ENCODE peak calls at places on chromosomes 12 and 14, in five cellular contexts. E is cardiac muscle cell; T is PC-3; K is tibial artery; X is CD8-positive, alpha-beta memory T cell. I is an unnamed sample. For H3K36me3 and H3K27me3, the result is how much of the 10 kb centered on the place peaks cover.

GRCh38 chr12:82555699-82556098 is 131.0 kb upstream of the TMTC2 start:
- DNase-seq in E (peak), T (peak), K (no peak), X (no peak), I (no peak)

GRCh38 chr14:37195327-37195726 is 2.4 kb upstream of the MIPOL1 start:
- DNase-seq in E (no peak), T (peak), K (no peak), X (no peak), I (no peak)

GRCh38 chr12:111102062-111102735 is 181.8 kb upstream of the MYL2 start:
- DNase-seq in E (no peak), T (no peak), K (no peak), X (no peak), I (no peak)

GRCh38 chr12:45670339-45671065 is 59.0 kb upstream of the ARID2 start:
- DNase-seq in E (peak), T (no peak), K (no peak), X (no peak), I (no peak)

GRCh38 chr14:103872492-103873113 is 25.2 kb upstream of the PPP1R13B start:
- DNase-seq in E (no peak), T (no peak), K (no peak), X (no peak), I (no peak)

GRCh38 chr12:50948798-50949197 is 3.5 kb upstream of the HIGD1C start:
- DNase-seq in E (no peak), T (no peak), K (no peak), X (no peak), I (no peak)

GRCh38 chr12:6373022-6373787 is 2.2 kb downstream of the SCNN1A start:
- DNase-seq in E (no peak), T (no peak), K (no peak), X (no peak), I (no peak)

GRCh38 chr14:81269100-81269978 is 48.6 kb upstream of the GTF2A1 start:
- DNase-seq in E (peak), T (peak), K (no peak), X (no peak), I (no peak)

GRCh38 chr14:51430600-51430999 is 190.6 kb downstream of the TMX1 start:
- DNase-seq in E (peak), T (no peak), K (no peak), X (no peak), I (no peak)

GRCh38 chr12:18955594-18955993 is 173.9 kb upstream of the PLEKHA5 start:
- DNase-seq in E (no peak), T (peak), K (no peak), X (no peak), I (no peak)

GRCh38 chr12:108310489-108310888 is 28.6 kb downstream of the CMKLR1 start:
- DNase-seq in E (peak), T (no peak), K (no peak), X (no peak), I (no peak)

GRCh38 chr14:104725772-104726548 is 1.9 kb downstream of the ADSS1 start:
- DNase-seq in E (no peak), T (no peak), K (no peak), X (no peak), I (no peak)

GRCh38 chr12:64627781-64628180 is 17.5 kb downstream of the RASSF3 start:
- DNase-seq in E (peak), T (no peak), K (no peak), X (no peak), I (no peak)

GRCh38 chr12:128930591-128930990 is 77.3 kb downstream of the GLT1D1 start:
- DNase-seq in E (no peak), T (no peak), K (no peak), X (no peak), I (no peak)

GRCh38 chr12:96350982-96351381 is 49.3 kb downstream of the CDK17 start:
- DNase-seq in E (no peak), T (no peak), K (no peak), X (no peak), I (no peak)

GRCh38 chr12:61993734-61994345 is 266.4 kb upstream of the USP15 start:
- DNase-seq in E (peak), T (peak), K (no peak), X (no peak), I (no peak)

GRCh38 chr14:35339761-35340406 is 47.7 kb downstream of the PSMA6 start:
- DNase-seq in E (no peak), T (no peak), K (no peak), X (no peak), I (no peak)

GRCh38 chr14:65972891-65973290 is 513.3 kb upstream of the CCDC196 start:
- DNase-seq in E (peak), T (no peak), K (no peak), X (no peak), I (no peak)

GRCh38 chr12:69329669-69330428 is 18.3 kb upstream of the LYZ start:
- DNase-seq in E (no peak), T (peak), K (no peak), X (no peak), I (no peak)

GRCh38 chr14:75234173-75234855 is 44.3 kb upstream of the FOS start:
- DNase-seq in E (peak), T (peak), K (peak), X (no peak), I (peak)

GRCh38 chr14:19878029-19878642 is 3.2 kb downstream of the OR4K2 start:
- DNase-seq in E (no peak), T (peak), K (no peak), X (no peak), I (no peak)

GRCh38 chr14:42664185-42664584 is 1057.5 kb downstream of the LRFN5 start:
- DNase-seq in E (no peak), T (no peak), K (no peak), X (no peak), I (no peak)

GRCh38 chr14:104436047-104436531 is 143.5 kb upstream of the C14orf180 start:
- DNase-seq in E (peak), T (no peak), K (peak), X (no peak), I (peak)

GRCh38 chr14:71143391-71144290 is 236.4 kb downstream of the PCNX1 start:
- DNase-seq in E (peak), T (peak), K (no peak), X (no peak), I (no peak)

GRCh38 chr12:30578426-30578825 is 117.2 kb downstream of the IPO8 start:
- DNase-seq in E (no peak), T (no peak), K (no peak), X (no peak), I (no peak)

GRCh38 chr12:50936821-50937220 is 15.5 kb upstream of the HIGD1C start:
- DNase-seq in E (no peak), T (no peak), K (no peak), X (no peak), I (no peak)

GRCh38 chr14:33682746-33683145 is 268.1 kb downstream of the EGLN3 start:
- DNase-seq in E (peak), T (no peak), K (peak), X (no peak), I (no peak)

GRCh38 chr14:70665448-70666363 is 24.0 kb downstream of the TTC9 start:
- DNase-seq in E (no peak), T (peak), K (no peak), X (no peak), I (peak)

GRCh38 chr14:97604731-97605130 is 807.5 kb downstream of the VRK1 start:
- DNase-seq in E (no peak), T (no peak), K (no peak), X (no peak), I (no peak)

GRCh38 chr12:65960820-65961691 is 136.8 kb downstream of the HMGA2 start:
- DNase-seq in E (no peak), T (no peak), K (no peak), X (no peak), I (no peak)

GRCh38 chr14:103657466-103657865 is 28.5 kb downstream of the KLC1 start:
- DNase-seq in E (peak), T (no peak), K (no peak), X (no peak), I (no peak)

GRCh38 chr14:23071244-23071974 is 14.1 kb upstream of the CDH24 start:
- DNase-seq in E (peak), T (peak), K (peak), X (peak), I (peak)

GRCh38 chr14:31414190-31414833 is 6.0 kb downstream of the HEATR5A start:
- DNase-seq in E (peak), T (peak), K (no peak), X (no peak), I (no peak)

GRCh38 chr14:94110552-94111181 is at the start of gene IFI27:
- DNase-seq in E (peak), T (peak), K (no peak), X (no peak), I (no peak)

GRCh38 chr12:69405466-69405865 is 45.9 kb downstream of the YEATS4 start:
- DNase-seq in E (peak), T (peak), K (peak), X (no peak), I (no peak)

GRCh38 chr12:95385246-95385645 is 88.7 kb upstream of the METAP2 start:
- DNase-seq in E (peak), T (no peak), K (no peak), X (no peak), I (no peak)

GRCh38 chr12:27973487-27973890 is 956 bp upstream of the PTHLH start:
- DNase-seq in E (peak), T (peak), K (no peak), X (no peak), I (no peak)

DNA sequence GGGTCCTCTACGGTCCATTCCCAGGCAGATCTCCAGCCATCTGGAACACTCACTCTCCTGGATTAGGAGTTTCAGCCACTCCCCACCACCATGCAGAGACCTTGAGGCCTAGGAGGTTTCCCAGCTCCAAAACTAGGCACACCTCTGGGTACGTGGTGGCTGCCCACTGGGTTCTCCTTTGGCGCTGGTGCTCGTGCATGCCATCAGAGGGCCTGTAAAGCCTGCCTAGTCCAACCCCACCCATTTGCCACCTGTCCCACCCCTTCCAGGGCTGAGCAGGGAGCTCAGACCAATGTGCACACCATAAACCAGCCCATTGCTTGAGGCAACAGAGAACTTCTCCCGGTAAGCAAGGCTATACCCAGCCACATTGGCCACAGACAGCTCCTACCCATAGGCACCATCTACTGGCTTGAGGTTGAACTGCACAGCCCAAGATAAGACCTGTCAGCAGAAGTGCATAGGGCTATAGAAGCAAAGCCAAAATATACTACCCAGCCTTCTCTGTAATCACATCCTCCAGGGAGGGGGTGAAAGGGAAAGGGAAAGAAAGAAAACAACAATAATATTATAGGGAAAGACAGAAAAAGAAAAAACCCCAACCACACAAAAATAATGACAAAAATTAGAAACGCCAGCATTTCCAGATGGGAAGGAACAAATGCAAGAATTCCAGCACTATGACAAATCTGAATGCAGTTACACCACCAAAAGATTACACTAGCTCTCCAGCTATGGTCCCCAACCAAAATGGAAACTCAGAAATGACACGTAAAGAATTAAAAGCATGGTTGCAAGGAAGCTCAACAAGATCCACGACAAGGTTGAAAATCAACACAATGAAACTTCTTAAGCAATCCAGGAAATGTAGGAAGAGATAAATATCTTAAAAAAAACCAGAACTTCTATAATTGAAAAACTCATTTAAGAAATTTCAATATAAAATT is 111.9 kb upstream of the CCDC175 start:
- DNase-seq in E (peak), T (peak), K (peak), X (no peak), I (no peak)
- H3K27ac ChIP-seq in E (no peak), T (no peak), K (no peak), X (no peak), I (no peak)

GRCh38 chr12:99476956-99477355 is 170.6 kb upstream of the GARIN6 start:
- DNase-seq in E (no peak), T (no peak), K (no peak), X (no peak), I (no peak)

DNA sequence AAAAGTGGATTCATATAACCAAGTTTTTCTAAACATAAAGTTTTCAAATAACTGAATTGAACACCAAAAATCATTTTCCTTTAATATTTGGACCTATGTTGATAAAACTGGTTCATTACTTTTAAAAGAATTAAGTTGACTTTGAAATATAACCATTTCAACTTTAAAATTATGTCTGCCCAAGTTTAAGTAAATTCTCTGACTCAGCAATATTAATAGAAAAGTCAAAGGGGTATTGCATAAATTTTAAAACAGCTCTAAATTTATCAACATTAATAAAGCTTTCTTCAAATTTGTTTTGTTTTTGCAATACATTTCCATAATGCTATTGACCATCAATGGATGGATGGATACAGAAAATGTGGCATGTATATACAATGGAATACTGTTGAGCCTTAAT is 168.4 kb upstream of the GARIN6 start:
- DNase-seq in E (no peak), T (no peak), K (no peak), X (no peak), I (no peak)
- H3K36me3 ChIP-seq in E (under half), T (under half), K (under half), X (under half), I (under half)

GRCh38 chr12:1843641-1844005 is 23.3 kb downstream of the LRTM2 start:
- DNase-seq in E (no peak), T (no peak), K (no peak), X (no peak), I (peak)
- H3K27me3 ChIP-seq in E (under half), T (under half), K (under half), X (under half), I (under half)

GRCh38 chr12:12604790-12605189 is 6.9 kb upstream of the CREBL2 start:
- DNase-seq in E (no peak), T (no peak), K (no peak), X (no peak), I (no peak)

GRCh38 chr12:12608557-12608957 is 3.1 kb upstream of the CREBL2 start:
- DNase-seq in E (peak), T (peak), K (no peak), X (no peak), I (no peak)

GRCh38 chr12:12609692-12610091 is 2.0 kb upstream of the CREBL2 start:
- DNase-seq in E (no peak), T (no peak), K (no peak), X (no peak), I (no peak)

GRCh38 chr12:12610711-12611110 is 965 bp upstream of the CREBL2 start:
- DNase-seq in E (no peak), T (no peak), K (no peak), X (no peak), I (no peak)

DNA sequence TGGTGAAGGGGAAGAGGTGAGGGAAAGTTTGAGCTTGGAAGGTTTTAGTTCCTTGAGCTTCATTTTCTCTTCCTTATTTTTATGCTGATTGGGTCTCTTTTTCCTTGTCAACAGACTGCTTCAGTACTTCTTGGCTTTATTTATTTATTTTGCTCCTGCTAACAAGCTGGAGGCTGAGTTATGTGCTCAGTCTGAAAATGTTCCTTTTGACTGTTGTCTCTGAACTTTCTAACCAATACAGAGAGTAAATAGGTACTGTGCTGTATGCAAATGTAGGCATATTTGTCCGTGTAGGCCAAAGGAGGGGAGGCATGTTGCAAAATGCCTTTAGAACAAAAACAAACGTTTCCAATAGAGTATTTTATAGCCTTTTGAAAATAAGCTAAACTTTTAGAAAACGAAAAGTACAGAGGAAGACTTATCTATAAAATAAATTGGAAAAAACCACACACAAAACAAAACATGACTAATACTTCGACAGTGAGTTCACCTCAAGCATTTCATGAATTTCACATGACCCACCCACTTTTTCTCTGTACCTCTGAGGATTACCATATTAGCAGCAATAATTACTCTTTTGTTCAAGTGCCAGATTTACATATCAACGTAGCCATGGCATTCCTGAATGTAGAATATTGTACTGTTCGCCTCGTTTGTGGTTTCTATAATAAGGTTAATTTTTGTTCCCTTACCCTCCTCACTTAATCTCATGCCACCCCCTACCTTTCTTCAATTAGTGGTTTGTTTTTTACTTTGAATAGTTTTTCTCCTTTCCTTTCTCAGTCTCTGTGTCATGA is 4.7 kb upstream of the CREBL2 start:
- DNase-seq in E (peak), T (peak), K (no peak), X (no peak), I (no peak)
- H3K27ac ChIP-seq in E (no peak), T (peak), K (no peak), X (no peak), I (peak)

DNA sequence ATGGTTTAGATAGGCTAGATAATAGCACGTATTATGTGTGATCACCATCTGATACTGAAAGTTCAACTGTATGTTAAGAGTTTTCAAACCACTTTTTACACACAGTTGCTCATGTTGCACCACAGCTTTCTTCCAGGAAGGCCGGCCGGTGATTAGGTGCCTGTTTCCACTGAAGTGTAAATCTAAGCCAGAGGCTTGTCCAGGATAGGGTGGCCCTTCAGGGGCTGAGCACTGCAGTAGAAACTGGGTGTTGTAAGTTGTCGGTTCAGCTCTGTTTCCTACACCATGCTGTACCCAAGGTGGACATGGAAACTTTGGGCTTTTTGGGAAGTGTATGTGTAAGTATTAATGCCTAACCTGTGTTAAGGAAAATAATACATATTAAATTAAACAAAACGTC is 30.7 kb downstream of the TDP1 start:
- DNase-seq in E (no peak), T (no peak), K (no peak), X (no peak), I (no peak)
- H3K36me3 ChIP-seq in E (under half), T (under half), K (half or more), X (under half), I (under half)

DNA sequence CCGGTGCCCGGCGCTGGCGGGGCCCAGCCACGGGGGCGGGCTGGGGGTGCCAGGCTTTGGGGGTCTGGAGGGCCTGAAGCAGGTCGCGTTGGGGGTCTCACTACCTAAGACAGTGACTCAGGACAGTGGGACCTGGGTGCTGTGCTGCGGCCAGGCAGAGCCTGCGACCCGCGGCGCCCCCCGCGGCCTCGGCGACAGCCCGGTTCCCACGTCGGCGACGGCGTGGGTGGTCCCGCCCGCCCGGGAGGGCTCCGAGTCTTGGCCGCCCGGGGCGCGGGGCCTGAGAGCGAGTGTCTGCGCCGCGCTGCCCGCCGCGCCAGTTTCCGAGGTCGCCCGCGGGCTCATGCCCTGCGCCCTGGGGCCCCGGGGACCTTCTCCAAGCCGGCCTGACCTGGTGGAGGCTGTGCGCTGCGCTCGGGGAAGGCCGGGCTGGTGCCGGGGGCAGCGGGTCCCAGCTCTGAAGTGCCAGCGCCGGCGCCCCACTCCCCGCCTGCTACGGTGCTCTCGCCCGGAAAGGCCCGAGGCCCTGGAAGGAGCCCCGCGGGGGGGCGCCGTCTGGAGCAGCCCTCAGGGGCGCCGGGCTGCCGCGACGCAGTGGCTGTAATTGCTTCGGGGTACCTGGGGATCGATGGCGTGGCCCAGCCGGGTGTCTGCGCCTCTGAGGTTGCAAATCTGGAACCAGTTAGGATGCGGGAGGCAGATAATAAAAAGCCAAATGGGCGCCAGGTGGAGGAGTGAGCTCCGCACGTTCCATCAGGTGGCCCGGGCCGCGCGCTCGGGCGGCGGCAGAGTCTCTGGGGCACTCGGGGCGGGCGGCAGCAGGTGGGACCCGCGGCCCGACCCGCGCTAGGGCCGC is 102.5 kb upstream of the DIO3 start:
- DNase-seq in E (no peak), T (peak), K (no peak), X (no peak), I (peak)
- H3K27me3 ChIP-seq in E (half or more), T (under half), K (under half), X (under half), I (half or more)

I was measured in upper lobe of right lung.